ENCODE peak calls at places on chromosome 21, in five cellular contexts. A, N, J, K and R are unnamed samples.

GRCh38 chr21:41521489-41522027 is 13.6 kb upstream of the TMPRSS2 start:
- DNase-seq in A (no peak), N (no peak), J (no peak), K (no peak), R (no peak)

GRCh38 chr21:17513214-17514123 is 626 bp downstream of the CXADR start:
- DNase-seq in A (peak; percentile 16), N (no peak), J (peak; percentile 60), K (peak; percentile 23), R (no peak)

GRCh38 chr21:32452641-32453040 is 40.1 kb downstream of the EVA1C start:
- DNase-seq in A (no peak), N (no peak), J (no peak), K (no peak), R (no peak)

GRCh38 chr21:33374080-33374873 is 28.9 kb upstream of the IFNGR2 start:
- DNase-seq in A (peak; percentile 73), N (peak; percentile 68), J (peak; percentile 50), K (no peak), R (peak; percentile 38)

GRCh38 chr21:21690068-21690665 is 692.0 kb downstream of the NCAM2 start:
- DNase-seq in A (no peak), N (no peak), J (no peak), K (no peak), R (no peak)

GRCh38 chr21:32240708-32241433 is 38.0 kb downstream of the MIS18A start:
- DNase-seq in A (no peak), N (no peak), J (no peak), K (no peak), R (peak; percentile 26)

GRCh38 chr21:29664615-29665014 is 275.2 kb downstream of the GRIK1 start:
- DNase-seq in A (no peak), N (no peak), J (no peak), K (no peak), R (no peak)

GRCh38 chr21:14684071-14684470 is 138.0 kb upstream of the SAMSN1 start:
- DNase-seq in A (no peak), N (no peak), J (no peak), K (no peak), R (no peak)

GRCh38 chr21:31482460-31482859 is 138.4 kb upstream of the TIAM1 start:
- DNase-seq in A (peak; percentile 4), N (no peak), J (no peak), K (no peak), R (no peak)

GRCh38 chr21:33801424-33802405 is 113.9 kb downstream of the ATP5PO start:
- DNase-seq in A (peak; percentile 63), N (no peak), J (no peak), K (no peak), R (no peak)

GRCh38 chr21:37041706-37042271 is 31.1 kb downstream of the PIGP start:
- DNase-seq in A (no peak), N (no peak), J (no peak), K (no peak), R (no peak)

GRCh38 chr21:31484219-31484618 is 140.2 kb upstream of the TIAM1 start:
- DNase-seq in A (no peak), N (no peak), J (no peak), K (no peak), R (no peak)

GRCh38 chr21:33895356-33895755 is 20.2 kb downstream of the ATP5PO start:
- DNase-seq in A (no peak), N (no peak), J (no peak), K (no peak), R (no peak)

GRCh38 chr21:18235545-18235944 is 9.1 kb upstream of the CHODL start:
- DNase-seq in A (no peak), N (no peak), J (no peak), K (no peak), R (no peak)

GRCh38 chr21:17900281-17900989 is 81.3 kb upstream of the C21orf91 start:
- DNase-seq in A (no peak), N (peak; percentile 57), J (no peak), K (no peak), R (no peak)